ENCODE peak calls at places on chromosome 1, in nine cellular contexts. One of them, this sample, is unnamed.

GRCh38 chr1:216929870-216930582 is 206.8 kb upstream of the ESRRG start:
- DNase-seq in right lobe of liver: no peak
- DNase-seq in NCI-H1105 treated with DMSO at 0.1 percent for 48 hours: no peak
- DNase-seq in fibroblast of mammary gland: peak
- DNase-seq in NCI-H345: no peak
- DNase-seq in iPS-NIHi11: no peak
- DNase-seq in NCI-H2081: no peak
- DNase-seq in pons: no peak
- DNase-seq in cardiac muscle cell: peak
- DNase-seq in this sample: peak

GRCh38 chr1:93200714-93201113 is 20.2 kb downstream of the CCDC18 start:
- DNase-seq in right lobe of liver: no peak
- DNase-seq in NCI-H1105 treated with DMSO at 0.1 percent for 48 hours: no peak
- DNase-seq in fibroblast of mammary gland: no peak
- DNase-seq in NCI-H345: no peak
- DNase-seq in iPS-NIHi11: no peak
- DNase-seq in NCI-H2081: no peak
- DNase-seq in pons: no peak
- DNase-seq in cardiac muscle cell: no peak
- DNase-seq in this sample: no peak

GRCh38 chr1:225881081-225882007 is 836 bp downstream of the TMEM63A start:
- DNase-seq in right lobe of liver: peak
- DNase-seq in NCI-H1105 treated with DMSO at 0.1 percent for 48 hours: no peak
- DNase-seq in fibroblast of mammary gland: peak
- DNase-seq in NCI-H345: no peak
- DNase-seq in iPS-NIHi11: peak
- DNase-seq in NCI-H2081: no peak
- DNase-seq in pons: peak
- DNase-seq in cardiac muscle cell: peak
- DNase-seq in this sample: no peak

GRCh38 chr1:67801903-67802302 is 31.4 kb downstream of the GNG12 start:
- DNase-seq in right lobe of liver: no peak
- DNase-seq in NCI-H1105 treated with DMSO at 0.1 percent for 48 hours: no peak
- DNase-seq in fibroblast of mammary gland: no peak
- DNase-seq in NCI-H345: no peak
- DNase-seq in iPS-NIHi11: peak
- DNase-seq in NCI-H2081: no peak
- DNase-seq in pons: no peak
- DNase-seq in cardiac muscle cell: no peak
- DNase-seq in this sample: peak

GRCh38 chr1:94754570-94754969 is 65.6 kb upstream of the SLC44A3 start:
- DNase-seq in right lobe of liver: no peak
- DNase-seq in NCI-H1105 treated with DMSO at 0.1 percent for 48 hours: no peak
- DNase-seq in fibroblast of mammary gland: no peak
- DNase-seq in NCI-H345: no peak
- DNase-seq in iPS-NIHi11: no peak
- DNase-seq in NCI-H2081: no peak
- DNase-seq in pons: no peak
- DNase-seq in cardiac muscle cell: peak
- DNase-seq in this sample: no peak

GRCh38 chr1:117128323-117129079 is 7.0 kb upstream of the TRIM45 start:
- DNase-seq in right lobe of liver: no peak
- DNase-seq in NCI-H1105 treated with DMSO at 0.1 percent for 48 hours: peak
- DNase-seq in fibroblast of mammary gland: peak
- DNase-seq in NCI-H345: peak
- DNase-seq in iPS-NIHi11: peak
- DNase-seq in NCI-H2081: no peak
- DNase-seq in pons: peak
- DNase-seq in cardiac muscle cell: peak
- DNase-seq in this sample: no peak

GRCh38 chr1:59432531-59433439 is 135.9 kb downstream of the FGGY start:
- DNase-seq in right lobe of liver: no peak
- DNase-seq in NCI-H1105 treated with DMSO at 0.1 percent for 48 hours: no peak
- DNase-seq in fibroblast of mammary gland: no peak
- DNase-seq in NCI-H345: no peak
- DNase-seq in iPS-NIHi11: no peak
- DNase-seq in NCI-H2081: no peak
- DNase-seq in pons: no peak
- DNase-seq in cardiac muscle cell: no peak
- DNase-seq in this sample: peak

GRCh38 chr1:154755858-154756730 is 114.0 kb downstream of the KCNN3 start:
- DNase-seq in right lobe of liver: no peak
- DNase-seq in NCI-H1105 treated with DMSO at 0.1 percent for 48 hours: no peak
- DNase-seq in fibroblast of mammary gland: peak
- DNase-seq in NCI-H345: no peak
- DNase-seq in iPS-NIHi11: no peak
- DNase-seq in NCI-H2081: no peak
- DNase-seq in pons: no peak
- DNase-seq in cardiac muscle cell: peak
- DNase-seq in this sample: no peak

GRCh38 chr1:37001697-37002096 is 32.6 kb downstream of the GRIK3 start:
- DNase-seq in right lobe of liver: no peak
- DNase-seq in NCI-H1105 treated with DMSO at 0.1 percent for 48 hours: no peak
- DNase-seq in fibroblast of mammary gland: no peak
- DNase-seq in NCI-H345: no peak
- DNase-seq in iPS-NIHi11: no peak
- DNase-seq in NCI-H2081: no peak
- DNase-seq in pons: no peak
- DNase-seq in cardiac muscle cell: no peak
- DNase-seq in this sample: no peak

GRCh38 chr1:13892671-13893325 is 192.8 kb downstream of the PRDM2 start:
- DNase-seq in right lobe of liver: no peak
- DNase-seq in NCI-H1105 treated with DMSO at 0.1 percent for 48 hours: peak
- DNase-seq in fibroblast of mammary gland: no peak
- DNase-seq in NCI-H345: peak
- DNase-seq in iPS-NIHi11: peak
- DNase-seq in NCI-H2081: no peak
- DNase-seq in pons: no peak
- DNase-seq in cardiac muscle cell: peak
- DNase-seq in this sample: no peak

GRCh38 chr1:54857066-54857660 is 29.8 kb downstream of the DHCR24 start:
- DNase-seq in right lobe of liver: no peak
- DNase-seq in NCI-H1105 treated with DMSO at 0.1 percent for 48 hours: no peak
- DNase-seq in fibroblast of mammary gland: no peak
- DNase-seq in NCI-H345: no peak
- DNase-seq in iPS-NIHi11: no peak
- DNase-seq in NCI-H2081: no peak
- DNase-seq in pons: no peak
- DNase-seq in cardiac muscle cell: peak
- DNase-seq in this sample: no peak

GRCh38 chr1:117371436-117372151 is 4.3 kb downstream of the MAN1A2 start:
- DNase-seq in right lobe of liver: peak
- DNase-seq in NCI-H1105 treated with DMSO at 0.1 percent for 48 hours: no peak
- DNase-seq in fibroblast of mammary gland: peak
- DNase-seq in NCI-H345: peak
- DNase-seq in iPS-NIHi11: no peak
- DNase-seq in NCI-H2081: no peak
- DNase-seq in pons: no peak
- DNase-seq in cardiac muscle cell: peak
- DNase-seq in this sample: no peak

GRCh38 chr1:172647110-172647564 is 11.8 kb upstream of the FASLG start:
- DNase-seq in right lobe of liver: no peak
- DNase-seq in NCI-H1105 treated with DMSO at 0.1 percent for 48 hours: no peak
- DNase-seq in fibroblast of mammary gland: no peak
- DNase-seq in NCI-H345: no peak
- DNase-seq in iPS-NIHi11: no peak
- DNase-seq in NCI-H2081: no peak
- DNase-seq in pons: no peak
- DNase-seq in cardiac muscle cell: no peak
- DNase-seq in this sample: no peak

GRCh38 chr1:82991569-82991968 is 1007.4 kb downstream of the TTLL7 start:
- DNase-seq in right lobe of liver: no peak
- DNase-seq in NCI-H1105 treated with DMSO at 0.1 percent for 48 hours: no peak
- DNase-seq in fibroblast of mammary gland: no peak
- DNase-seq in NCI-H345: no peak
- DNase-seq in iPS-NIHi11: no peak
- DNase-seq in NCI-H2081: no peak
- DNase-seq in pons: no peak
- DNase-seq in cardiac muscle cell: no peak
- DNase-seq in this sample: no peak

GRCh38 chr1:117237701-117238413 is 27.1 kb upstream of the VTCN1 start:
- DNase-seq in right lobe of liver: no peak
- DNase-seq in NCI-H1105 treated with DMSO at 0.1 percent for 48 hours: no peak
- DNase-seq in fibroblast of mammary gland: peak
- DNase-seq in NCI-H345: no peak
- DNase-seq in iPS-NIHi11: peak
- DNase-seq in NCI-H2081: no peak
- DNase-seq in pons: no peak
- DNase-seq in cardiac muscle cell: peak
- DNase-seq in this sample: no peak

GRCh38 chr1:9721606-9722377 is 70.3 kb downstream of the PIK3CD start:
- DNase-seq in right lobe of liver: no peak
- DNase-seq in NCI-H1105 treated with DMSO at 0.1 percent for 48 hours: peak
- DNase-seq in fibroblast of mammary gland: no peak
- DNase-seq in NCI-H345: no peak
- DNase-seq in iPS-NIHi11: peak
- DNase-seq in NCI-H2081: peak
- DNase-seq in pons: no peak
- DNase-seq in cardiac muscle cell: peak
- DNase-seq in this sample: no peak

GRCh38 chr1:12163210-12163609 is 3.6 kb upstream of the TNFRSF1B start:
- DNase-seq in right lobe of liver: no peak
- DNase-seq in NCI-H1105 treated with DMSO at 0.1 percent for 48 hours: no peak
- DNase-seq in fibroblast of mammary gland: no peak
- DNase-seq in NCI-H345: no peak
- DNase-seq in iPS-NIHi11: no peak
- DNase-seq in NCI-H2081: no peak
- DNase-seq in pons: no peak
- DNase-seq in cardiac muscle cell: no peak
- DNase-seq in this sample: no peak

GRCh38 chr1:40898434-40898900 is 36.3 kb upstream of the CITED4 start:
- DNase-seq in right lobe of liver: no peak
- DNase-seq in NCI-H1105 treated with DMSO at 0.1 percent for 48 hours: no peak
- DNase-seq in fibroblast of mammary gland: peak
- DNase-seq in NCI-H345: no peak
- DNase-seq in iPS-NIHi11: no peak
- DNase-seq in NCI-H2081: no peak
- DNase-seq in pons: no peak
- DNase-seq in cardiac muscle cell: peak
- DNase-seq in this sample: peak

GRCh38 chr1:43275826-43276620 is 6.2 kb downstream of the TMEM125 start:
- DNase-seq in right lobe of liver: peak
- DNase-seq in NCI-H1105 treated with DMSO at 0.1 percent for 48 hours: no peak
- DNase-seq in fibroblast of mammary gland: no peak
- DNase-seq in NCI-H345: no peak
- DNase-seq in iPS-NIHi11: no peak
- DNase-seq in NCI-H2081: no peak
- DNase-seq in pons: no peak
- DNase-seq in cardiac muscle cell: no peak
- DNase-seq in this sample: no peak

GRCh38 chr1:22772054-22772453 is 61.4 kb downstream of the EPHB2 start:
- DNase-seq in right lobe of liver: no peak
- DNase-seq in NCI-H1105 treated with DMSO at 0.1 percent for 48 hours: no peak
- DNase-seq in fibroblast of mammary gland: no peak
- DNase-seq in NCI-H345: no peak
- DNase-seq in iPS-NIHi11: no peak
- DNase-seq in NCI-H2081: no peak
- DNase-seq in pons: peak
- DNase-seq in cardiac muscle cell: no peak
- DNase-seq in this sample: no peak

GRCh38 chr1:12153181-12153785 is 13.5 kb upstream of the TNFRSF1B start:
- DNase-seq in right lobe of liver: peak
- DNase-seq in NCI-H1105 treated with DMSO at 0.1 percent for 48 hours: no peak
- DNase-seq in fibroblast of mammary gland: peak
- DNase-seq in NCI-H345: no peak
- DNase-seq in iPS-NIHi11: no peak
- DNase-seq in NCI-H2081: no peak
- DNase-seq in pons: peak
- DNase-seq in cardiac muscle cell: peak
- DNase-seq in this sample: no peak

GRCh38 chr1:24683713-24684162 is 40.6 kb downstream of the SRRM1 start:
- DNase-seq in right lobe of liver: no peak
- DNase-seq in NCI-H1105 treated with DMSO at 0.1 percent for 48 hours: no peak
- DNase-seq in fibroblast of mammary gland: peak
- DNase-seq in NCI-H345: no peak
- DNase-seq in iPS-NIHi11: no peak
- DNase-seq in NCI-H2081: no peak
- DNase-seq in pons: no peak
- DNase-seq in cardiac muscle cell: peak
- DNase-seq in this sample: peak

GRCh38 chr1:243963566-243963965 is 87.5 kb upstream of the ZBTB18 start:
- DNase-seq in right lobe of liver: no peak
- DNase-seq in NCI-H1105 treated with DMSO at 0.1 percent for 48 hours: no peak
- DNase-seq in fibroblast of mammary gland: peak
- DNase-seq in NCI-H345: no peak
- DNase-seq in iPS-NIHi11: no peak
- DNase-seq in NCI-H2081: no peak
- DNase-seq in pons: no peak
- DNase-seq in cardiac muscle cell: no peak
- DNase-seq in this sample: no peak

GRCh38 chr1:9628541-9629444 is 22.7 kb upstream of the PIK3CD start:
- DNase-seq in right lobe of liver: no peak
- DNase-seq in NCI-H1105 treated with DMSO at 0.1 percent for 48 hours: no peak
- DNase-seq in fibroblast of mammary gland: no peak
- DNase-seq in NCI-H345: no peak
- DNase-seq in iPS-NIHi11: no peak
- DNase-seq in NCI-H2081: no peak
- DNase-seq in pons: no peak
- DNase-seq in cardiac muscle cell: no peak
- DNase-seq in this sample: no peak

GRCh38 chr1:153921803-153922075 is 1.0 kb downstream of the GATAD2B start:
- DNase-seq in right lobe of liver: peak
- DNase-seq in NCI-H1105 treated with DMSO at 0.1 percent for 48 hours: peak
- DNase-seq in fibroblast of mammary gland: no peak
- DNase-seq in NCI-H345: no peak
- DNase-seq in iPS-NIHi11: no peak
- DNase-seq in NCI-H2081: no peak
- DNase-seq in pons: no peak
- DNase-seq in cardiac muscle cell: no peak
- DNase-seq in this sample: no peak

GRCh38 chr1:93801471-93801870 is 77.5 kb downstream of the DNTTIP2 start:
- DNase-seq in right lobe of liver: no peak
- DNase-seq in NCI-H1105 treated with DMSO at 0.1 percent for 48 hours: no peak
- DNase-seq in fibroblast of mammary gland: no peak
- DNase-seq in NCI-H345: no peak
- DNase-seq in iPS-NIHi11: no peak
- DNase-seq in NCI-H2081: no peak
- DNase-seq in pons: no peak
- DNase-seq in cardiac muscle cell: no peak
- DNase-seq in this sample: no peak

GRCh38 chr1:242827538-242827937 is 303.0 kb upstream of the PLD5 start:
- DNase-seq in right lobe of liver: no peak
- DNase-seq in NCI-H1105 treated with DMSO at 0.1 percent for 48 hours: no peak
- DNase-seq in fibroblast of mammary gland: no peak
- DNase-seq in NCI-H345: no peak
- DNase-seq in iPS-NIHi11: no peak
- DNase-seq in NCI-H2081: no peak
- DNase-seq in pons: no peak
- DNase-seq in cardiac muscle cell: no peak
- DNase-seq in this sample: no peak

GRCh38 chr1:156816561-156817328 is at the start of gene SH2D2A:
- DNase-seq in right lobe of liver: no peak
- DNase-seq in NCI-H1105 treated with DMSO at 0.1 percent for 48 hours: no peak
- DNase-seq in fibroblast of mammary gland: peak
- DNase-seq in NCI-H345: no peak
- DNase-seq in iPS-NIHi11: no peak
- DNase-seq in NCI-H2081: no peak
- DNase-seq in pons: no peak
- DNase-seq in cardiac muscle cell: peak
- DNase-seq in this sample: no peak

GRCh38 chr1:167450843-167451242 is 67.5 kb downstream of the CD247 start:
- DNase-seq in right lobe of liver: no peak
- DNase-seq in NCI-H1105 treated with DMSO at 0.1 percent for 48 hours: no peak
- DNase-seq in fibroblast of mammary gland: no peak
- DNase-seq in NCI-H345: no peak
- DNase-seq in iPS-NIHi11: no peak
- DNase-seq in NCI-H2081: no peak
- DNase-seq in pons: no peak
- DNase-seq in cardiac muscle cell: no peak
- DNase-seq in this sample: no peak

GRCh38 chr1:169460193-169460833 is 25.4 kb downstream of the SLC19A2 start:
- DNase-seq in right lobe of liver: peak
- DNase-seq in NCI-H1105 treated with DMSO at 0.1 percent for 48 hours: no peak
- DNase-seq in fibroblast of mammary gland: peak
- DNase-seq in NCI-H345: no peak
- DNase-seq in iPS-NIHi11: peak
- DNase-seq in NCI-H2081: no peak
- DNase-seq in pons: no peak
- DNase-seq in cardiac muscle cell: peak
- DNase-seq in this sample: no peak

GRCh38 chr1:67840449-67840848 is 7.2 kb upstream of the GNG12 start:
- DNase-seq in right lobe of liver: no peak
- DNase-seq in NCI-H1105 treated with DMSO at 0.1 percent for 48 hours: no peak
- DNase-seq in fibroblast of mammary gland: peak
- DNase-seq in NCI-H345: no peak
- DNase-seq in iPS-NIHi11: peak
- DNase-seq in NCI-H2081: no peak
- DNase-seq in pons: peak
- DNase-seq in cardiac muscle cell: peak
- DNase-seq in this sample: peak

This sample was measured in kidney epithelial cell.